ENCODE peak calls at places on chromosomes 6 and 20, in four cellular contexts. K is PC-9; R is MM.1S; Y is naive thymus-derived CD4-positive, alpha-beta T cell. U is an unnamed sample. For H3K9me3, the result is how much of the 10 kb centered on the place peaks cover.

GRCh38 chr6:138307816-138308727 is 69.6 kb upstream of the SMIM28 start:
- DNase-seq in K (no peak), R (no peak), Y (no peak), U (no peak)

GRCh38 chr20:25017257-25017803 is 24.8 kb upstream of the APMAP start:
- DNase-seq in K (peak), R (peak), Y (no peak), U (no peak)

GRCh38 chr6:52074155-52074554 is 13.3 kb downstream of the PKHD1 start:
- DNase-seq in K (no peak), R (no peak), Y (no peak), U (no peak)

GRCh38 chr6:158356586-158357546 is 44.6 kb downstream of the TULP4 start:
- DNase-seq in K (no peak), R (no peak), Y (no peak), U (no peak)

GRCh38 chr6:37699138-37699766 is 1.6 kb upstream of the MDGA1 start:
- DNase-seq in K (no peak), R (peak), Y (no peak), U (peak)

GRCh38 chr6:11972806-11973205 is 39.3 kb upstream of the HIVEP1 start:
- DNase-seq in K (no peak), R (no peak), Y (no peak), U (no peak)

GRCh38 chr6:161152904-161153662 is 120.8 kb downstream of the AGPAT4 start:
- DNase-seq in K (no peak), R (no peak), Y (no peak), U (no peak)

GRCh38 chr6:139846538-139847321 is 472.3 kb upstream of the CITED2 start:
- DNase-seq in K (no peak), R (no peak), Y (no peak), U (no peak)

GRCh38 chr6:106220485-106220884 is 105.1 kb downstream of the ATG5 start:
- DNase-seq in K (no peak), R (peak), Y (no peak), U (no peak)

GRCh38 chr6:2865270-2866182 is 23.9 kb upstream of the SERPINB1 start:
- DNase-seq in K (no peak), R (no peak), Y (no peak), U (no peak)

GRCh38 chr20:17518339-17519052 is 12.7 kb downstream of the BFSP1 start:
- DNase-seq in K (no peak), R (no peak), Y (no peak), U (no peak)

GRCh38 chr6:116461563-116462507 is 660 bp downstream of the CALHM6 start:
- DNase-seq in K (peak), R (peak), Y (peak), U (peak)

GRCh38 chr6:25972902-25973301 is 10.3 kb downstream of the TRIM38 start:
- DNase-seq in K (no peak), R (no peak), Y (no peak), U (no peak)

GRCh38 chr6:51330971-51331370 is 512.3 kb downstream of the TFAP2B start:
- DNase-seq in K (no peak), R (no peak), Y (no peak), U (no peak)

GRCh38 chr6:165844801-165845364 is 181.8 kb upstream of the PDE10A start:
- DNase-seq in K (no peak), R (no peak), Y (no peak), U (no peak)

GRCh38 chr6:42375007-42375635 is 76.6 kb downstream of the TRERF1 start:
- DNase-seq in K (no peak), R (no peak), Y (no peak), U (no peak)

GRCh38 chr6:28776269-28777146 is 147.3 kb downstream of the TRIM27 start:
- DNase-seq in K (no peak), R (no peak), Y (no peak), U (no peak)

GRCh38 chr20:63924241-63924640 is 29.3 kb downstream of the DNAJC5 start:
- DNase-seq in K (no peak), R (no peak), Y (no peak), U (no peak)

GRCh38 chr6:89977808-89978748 is 83.8 kb downstream of the GJA10 start:
- DNase-seq in K (no peak), R (no peak), Y (no peak), U (no peak)

GRCh38 chr6:6564154-6564553 is 24.4 kb upstream of the LY86 start:
- DNase-seq in K (no peak), R (no peak), Y (no peak), U (no peak)

GRCh38 chr6:145539831-145540230 is 195.5 kb downstream of the EPM2A start:
- DNase-seq in K (no peak), R (no peak), Y (no peak), U (no peak)

GRCh38 chr6:42260424-42260888 is 42.8 kb upstream of the MRPS10 start:
- DNase-seq in K (no peak), R (no peak), Y (no peak), U (no peak)

GRCh38 chr6:56528412-56528841 is 114.3 kb downstream of the DST start:
- DNase-seq in K (no peak), R (no peak), Y (no peak), U (no peak)

GRCh38 chr6:33693186-33694158 is 18.0 kb downstream of the UQCC2 start:
- DNase-seq in K (no peak), R (no peak), Y (no peak), U (no peak)

GRCh38 chr20:35616465-35617396 is 1.1 kb downstream of the SPAG4 start:
- DNase-seq in K (peak), R (no peak), Y (peak), U (peak)

GRCh38 chr20:40189621-40190020 is 499.4 kb downstream of the MAFB start:
- DNase-seq in K (no peak), R (no peak), Y (no peak), U (no peak)

GRCh38 chr6:79824231-79824630 is 123.1 kb downstream of the ELOVL4 start:
- DNase-seq in K (no peak), R (no peak), Y (no peak), U (no peak)

GRCh38 chr6:72040106-72040505 is 153.8 kb downstream of the RIMS1 start:
- DNase-seq in K (no peak), R (no peak), Y (no peak), U (no peak)

GRCh38 chr20:40895182-40895581 is 133.4 kb upstream of the TOP1 start:
- DNase-seq in K (no peak), R (no peak), Y (no peak), U (no peak)

GRCh38 chr20:44491635-44492395 is 16.1 kb downstream of the TTPAL start:
- DNase-seq in K (no peak), R (no peak), Y (no peak), U (no peak)

GRCh38 chr20:45407067-45407745 is 883 bp upstream of the DBNDD2 start:
- DNase-seq in K (peak), R (no peak), Y (no peak), U (peak)

GRCh38 chr6:151242420-151242841 is 2.7 kb downstream of the AKAP12 start:
- DNase-seq in K (no peak), R (no peak), Y (no peak), U (no peak)

DNA sequence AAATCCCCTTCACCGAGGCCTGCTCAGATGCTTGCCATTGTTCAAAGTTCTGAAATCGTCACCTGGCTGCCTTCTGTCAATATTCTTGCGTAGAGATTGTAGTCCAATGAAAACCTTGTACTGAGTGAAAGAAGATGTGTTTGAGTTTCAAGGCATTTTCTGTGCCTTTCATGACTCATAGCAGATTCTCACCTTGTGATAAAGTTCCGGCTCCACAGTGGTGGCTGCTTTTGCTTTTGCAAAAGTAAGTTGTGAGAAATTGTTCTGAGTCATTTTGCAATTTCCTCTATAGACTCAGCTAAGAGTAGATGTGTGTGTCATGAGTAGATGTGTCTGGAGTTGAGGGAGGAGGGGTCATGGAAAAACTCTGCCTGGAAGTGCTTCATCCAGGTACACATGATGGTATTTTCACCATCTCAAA is 39.8 kb upstream of the CLDN20 start:
- DNase-seq in K (peak), R (no peak), Y (peak), U (peak)
- H3K27ac ChIP-seq in K (peak), R (no peak), Y (no peak), U (no peak)

DNA sequence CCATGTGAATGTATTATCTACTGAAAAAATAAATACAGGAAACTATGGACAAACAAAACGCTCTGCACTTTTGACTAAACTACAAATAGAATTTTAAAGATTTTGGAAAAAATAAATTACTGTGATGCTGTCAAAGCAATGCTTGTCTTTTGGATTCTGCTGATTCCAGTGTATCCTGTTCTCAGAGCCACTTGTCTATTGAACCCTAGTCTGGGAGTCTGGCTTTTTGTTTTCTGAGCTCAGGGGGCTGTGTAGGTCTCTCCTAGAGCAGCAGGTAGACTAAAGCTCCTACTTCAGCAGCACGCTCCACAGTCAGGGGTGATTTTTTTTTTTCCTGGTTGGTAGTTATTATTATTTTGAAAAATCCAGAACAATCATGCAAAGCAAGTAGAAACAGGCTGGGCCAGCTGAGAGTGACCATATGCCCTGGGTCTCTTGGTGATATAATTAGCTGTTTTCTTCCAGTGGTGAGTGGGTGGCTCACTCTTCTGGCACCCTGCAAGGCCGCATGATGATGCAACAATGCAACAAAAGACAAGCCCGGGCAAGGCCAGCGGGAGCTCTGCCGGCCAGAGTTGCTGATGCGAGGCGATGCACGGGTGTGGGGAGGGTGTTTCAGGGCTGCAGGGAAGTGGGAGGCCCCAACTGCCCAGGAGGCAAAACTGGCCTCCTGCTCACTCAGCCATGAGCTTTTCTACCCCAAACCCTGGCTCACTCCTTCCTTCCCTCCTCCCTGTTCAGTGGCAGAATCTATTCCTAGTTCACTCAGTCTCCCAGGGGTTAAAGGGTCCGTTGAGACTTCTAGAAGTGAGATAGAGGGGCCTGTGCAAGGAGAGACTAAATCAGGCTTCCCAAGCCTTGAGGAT is 11.6 kb upstream of the CDKN1A start:
- DNase-seq in K (peak), R (no peak), Y (no peak), U (no peak)
- H3K4me3 ChIP-seq in K (no peak), R (no peak), Y (no peak), U (no peak)

GRCh38 chr6:76026101-76026500 is 46.4 kb downstream of the IMPG1 start:
- DNase-seq in K (no peak), R (no peak), Y (no peak), U (peak)
- H3K9me3 ChIP-seq in K (under half), R (under half), Y (under half), U (under half)

GRCh38 chr20:5198651-5198924 is 71.8 kb downstream of the CDS2 start:
- DNase-seq in K (no peak), R (no peak), Y (no peak), U (no peak)
- H3K27ac ChIP-seq in K (no peak), R (no peak), Y (no peak), U (no peak)

GRCh38 chr20:19969507-19970255 is 47.5 kb upstream of the NAA20 start:
- DNase-seq in K (no peak), R (no peak), Y (no peak), U (no peak)
- H3K4me3 ChIP-seq in K (no peak), R (no peak), Y (no peak), U (no peak)

DNA sequence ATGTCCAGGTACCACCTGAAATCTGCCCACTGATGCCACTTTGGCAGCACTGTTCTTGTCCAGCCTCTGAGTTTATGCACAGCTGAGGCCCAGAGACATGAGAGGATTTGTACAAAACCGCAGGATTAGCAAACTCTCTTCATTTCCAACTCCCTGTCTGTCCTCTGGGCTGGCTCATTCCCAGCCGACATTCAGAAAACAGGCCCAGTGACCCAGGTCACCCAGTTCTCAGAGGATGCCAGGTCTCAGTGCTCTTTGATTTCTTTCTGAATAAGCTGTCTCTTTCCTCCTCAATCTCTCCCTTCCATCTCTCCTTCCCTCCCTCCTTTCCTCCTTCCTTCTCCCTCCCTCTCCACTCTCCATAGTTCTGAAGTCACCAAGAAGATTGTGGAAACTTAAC is 372.7 kb upstream of the SULF2 start:
- DNase-seq in K (peak), R (no peak), Y (no peak), U (no peak)
- H3K9me3 ChIP-seq in K (under half), R (under half), Y (under half), U (under half)

DNA sequence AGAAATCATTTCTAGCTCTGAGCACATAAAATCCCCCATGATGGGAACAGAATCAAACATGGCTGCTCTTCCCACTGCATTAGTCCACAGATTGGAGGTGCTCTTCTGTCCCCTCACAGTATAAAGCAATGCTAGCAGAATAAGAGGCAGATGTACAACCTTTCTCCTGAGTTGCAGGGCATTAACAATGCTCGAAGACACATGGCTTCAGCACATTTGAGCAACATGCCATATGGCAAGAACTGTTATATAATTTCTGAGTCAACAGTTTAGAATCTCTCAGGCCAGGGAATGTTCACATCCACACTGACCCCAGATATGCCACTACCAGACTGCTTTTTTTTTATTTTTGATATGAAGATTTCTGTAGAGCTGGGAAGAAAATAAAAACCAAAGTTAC is 119.6 kb downstream of the KIF13A start:
- DNase-seq in K (peak), R (no peak), Y (no peak), U (no peak)
- H3K27ac ChIP-seq in K (peak), R (no peak), Y (no peak), U (no peak)

GRCh38 chr6:10662742-10663141 is 31.7 kb downstream of the C6orf52 start:
- DNase-seq in K (no peak), R (no peak), Y (no peak), U (no peak)

GRCh38 chr6:10655508-10656055 is 38.8 kb downstream of the C6orf52 start:
- DNase-seq in K (no peak), R (no peak), Y (peak), U (no peak)

GRCh38 chr6:10662207-10662606 is 32.2 kb downstream of the C6orf52 start:
- DNase-seq in K (no peak), R (no peak), Y (no peak), U (no peak)

GRCh38 chr6:10659697-10660348 is 34.6 kb downstream of the C6orf52 start:
- DNase-seq in K (no peak), R (no peak), Y (no peak), U (no peak)

DNA sequence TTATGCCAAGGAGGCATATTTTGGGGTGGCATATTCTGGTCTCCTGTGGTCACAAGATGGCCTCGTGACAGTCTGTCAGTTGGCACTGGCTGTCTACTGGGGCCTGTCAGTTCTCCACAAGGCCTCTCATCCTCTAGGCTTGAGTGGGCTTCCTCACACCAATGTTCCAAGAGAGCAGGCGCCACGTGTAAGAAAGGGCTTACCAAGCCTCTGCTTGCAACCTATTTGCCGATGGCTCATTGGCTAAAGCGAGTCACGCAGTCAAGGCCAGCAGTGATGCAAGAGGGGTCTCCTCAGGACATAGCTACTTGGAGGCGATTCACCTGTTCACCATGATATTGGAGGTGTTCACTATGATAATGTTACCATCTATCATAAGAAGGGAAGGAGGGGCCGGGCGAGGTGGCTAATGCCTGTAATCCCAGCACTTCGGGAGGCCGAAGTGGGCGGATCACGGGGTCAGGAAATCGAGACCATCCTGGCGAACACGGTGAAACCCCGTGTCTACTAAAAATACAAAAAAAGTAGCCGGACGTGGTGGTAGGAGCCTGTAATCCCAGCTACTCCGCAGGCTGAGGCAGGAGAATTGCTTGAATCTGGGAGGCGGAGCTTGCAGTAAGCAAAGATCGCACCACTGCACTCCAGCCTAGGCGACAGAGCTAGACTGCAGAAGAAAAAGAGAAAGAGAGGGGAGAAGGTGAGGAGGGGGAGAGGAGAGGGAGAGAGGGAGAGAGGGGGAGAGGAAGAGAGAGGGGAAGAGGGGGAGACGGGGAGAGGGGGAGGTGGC is 35.3 kb downstream of the C6orf52 start:
- DNase-seq in K (no peak), R (no peak), Y (no peak), U (no peak)
- H3K4me3 ChIP-seq in K (no peak), R (no peak), Y (no peak), U (no peak)

GRCh38 chr20:49279677-49280462 is 2.0 kb upstream of the ZNFX1 start:
- DNase-seq in K (no peak), R (no peak), Y (no peak), U (peak)
- H3K9me3 ChIP-seq in K (half or more), R (under half), Y (half or more), U (under half)

DNA sequence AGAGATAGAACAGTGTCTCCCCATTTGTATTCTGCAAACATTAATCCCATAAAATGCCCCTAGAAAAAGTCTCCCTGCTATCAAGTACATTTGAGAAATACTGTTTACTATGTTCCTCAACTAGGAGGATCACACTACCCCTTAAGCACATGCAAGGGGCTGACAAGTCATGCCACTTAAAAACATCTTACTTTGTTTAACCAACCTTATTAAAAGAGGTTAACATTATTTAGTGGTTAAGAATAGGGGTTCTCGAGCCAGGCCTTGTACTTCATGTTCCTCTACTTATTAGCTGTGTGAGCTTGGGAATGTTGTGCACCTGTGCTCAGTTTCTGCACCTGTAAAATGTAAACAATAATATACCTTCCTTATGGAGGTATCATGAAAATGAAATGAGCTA is 113.7 kb downstream of the UBE3D start:
- DNase-seq in K (no peak), R (no peak), Y (no peak), U (no peak)
- H3K27ac ChIP-seq in K (no peak), R (no peak), Y (no peak), U (no peak)